ENCODE peak calls at places on chromosomes 7 and 10, in eight cellular contexts. G is RCC 7860; U is NCI-H446; X is activated naive CD4-positive, alpha-beta T cell; F is AG08395; Z is 8988T; A is nucleus accumbens; C is ovary. D is an unnamed sample.
A peak's percentile ranks its signal among the peaks of the same experiment; 100 is the strongest.

GRCh38 chr10:33552290-33552689 is 217.8 kb upstream of the NRP1 start:
- DNase-seq in G (no peak), U (no peak), X (no peak), F (no peak), Z (no peak), A (no peak), C (no peak), D (no peak)

GRCh38 chr10:27744478-27745379 is 890 bp downstream of the MKX start:
- DNase-seq in G (no peak), U (no peak), X (no peak), F (peak; percentile 45), Z (no peak), A (no peak), C (peak; percentile 75), D (no peak)

GRCh38 chr10:57260175-57260574 is 899.1 kb upstream of the ZWINT start:
- DNase-seq in G (no peak), U (no peak), X (no peak), F (no peak), Z (no peak), A (no peak), C (no peak), D (no peak)

GRCh38 chr7:49852619-49853462 is 79.4 kb downstream of the VWC2 start:
- DNase-seq in G (peak; percentile 32), U (peak; percentile 93), X (no peak), F (peak; percentile 54), Z (no peak), A (peak; percentile 18), C (peak; percentile 61), D (peak; percentile 66)

GRCh38 chr10:24962998-24963397 is 10.6 kb upstream of the PRTFDC1 start:
- DNase-seq in G (peak; percentile 87), U (no peak), X (no peak), F (no peak), Z (no peak), A (no peak), C (no peak), D (no peak)

GRCh38 chr7:82705831-82706230 is 262.3 kb upstream of the CACNA2D1 start:
- DNase-seq in G (no peak), U (no peak), X (no peak), F (no peak), Z (no peak), A (no peak), C (no peak), D (no peak)

GRCh38 chr10:129637841-129638240 is 170.8 kb downstream of the MGMT start:
- DNase-seq in G (no peak), U (no peak), X (no peak), F (no peak), Z (no peak), A (no peak), C (no peak), D (no peak)

GRCh38 chr7:148944935-148945934 is 61.1 kb upstream of the EZH2 start:
- DNase-seq in G (peak; percentile 15), U (peak; percentile 37), X (no peak), F (peak; percentile 33), Z (no peak), A (no peak), C (no peak), D (no peak)

GRCh38 chr10:78972160-78972946 is 96.4 kb upstream of the ZMIZ1 start:
- DNase-seq in G (peak; percentile 99), U (no peak), X (no peak), F (peak; percentile 83), Z (no peak), A (peak; percentile 80), C (peak; percentile 74), D (peak; percentile 84)

GRCh38 chr10:86856156-86856555 is 99.7 kb downstream of the BMPR1A start:
- DNase-seq in G (no peak), U (no peak), X (no peak), F (no peak), Z (no peak), A (no peak), C (no peak), D (no peak)

GRCh38 chr10:95133997-95134396 is 60.0 kb upstream of the ACSM6 start:
- DNase-seq in G (no peak), U (peak; percentile 33), X (no peak), F (no peak), Z (no peak), A (no peak), C (no peak), D (no peak)

GRCh38 chr7:128699196-128699712 is 27.2 kb downstream of the GARIN1A start:
- DNase-seq in G (no peak), U (no peak), X (no peak), F (no peak), Z (no peak), A (no peak), C (no peak), D (no peak)

GRCh38 chr10:22629843-22630228 is 84.5 kb downstream of the PIP4K2A start:
- DNase-seq in G (no peak), U (no peak), X (no peak), F (no peak), Z (no peak), A (no peak), C (no peak), D (no peak)

GRCh38 chr10:36446873-36447272 is 678.5 kb upstream of the ANKRD30A start:
- DNase-seq in G (no peak), U (peak; percentile 43), X (no peak), F (no peak), Z (no peak), A (no peak), C (no peak), D (no peak)

GRCh38 chr10:103843045-103843444 is 12.3 kb downstream of the SH3PXD2A start:
- DNase-seq in G (no peak), U (no peak), X (no peak), F (no peak), Z (no peak), A (no peak), C (no peak), D (no peak)

GRCh38 chr7:108170251-108170650 is 40.1 kb upstream of the LAMB4 start:
- DNase-seq in G (no peak), U (no peak), X (no peak), F (no peak), Z (no peak), A (no peak), C (no peak), D (no peak)

GRCh38 chr7:139169816-139170215 is 60.3 kb upstream of the ZC3HAV1 start:
- DNase-seq in G (no peak), U (no peak), X (no peak), F (no peak), Z (no peak), A (no peak), C (no peak), D (no peak)